ENCODE peak calls at places on chromosomes 6 and 20, in seven cellular contexts. I is brain microvascular endothelial cell, V is AG09309, X is fibroblast of lung, Y is heart left ventricle, D is left ventricle myocardium inferior, P is A549. U is an unnamed sample.

GRCh38 chr6:170000071-170000843 is 248.8 kb downstream of the ERMARD start:
- DNase-seq in I (no peak), V (no peak), X (no peak), Y (no peak), D (no peak), P (no peak), U (no peak)

GRCh38 chr6:167811040-167811439 is 15.7 kb upstream of the AFDN start:
- DNase-seq in I (no peak), V (no peak), X (no peak), Y (no peak), D (no peak), P (no peak), U (no peak)

GRCh38 chr6:44076366-44077200 is 50.7 kb downstream of the MRPL14 start:
- DNase-seq in I (no peak), V (no peak), X (no peak), Y (peak; percentile 64), D (peak; percentile 79), P (no peak), U (no peak)

GRCh38 chr20:18712877-18713276 is 100.7 kb upstream of the SCP2D1 start:
- DNase-seq in I (no peak), V (no peak), X (no peak), Y (no peak), D (no peak), P (no peak), U (no peak)

GRCh38 chr20:22426772-22427171 is 157.6 kb downstream of the FOXA2 start:
- DNase-seq in I (no peak), V (no peak), X (no peak), Y (no peak), D (no peak), P (no peak), U (no peak)

GRCh38 chr20:33531047-33531877 is 41.4 kb downstream of the CBFA2T2 start:
- DNase-seq in I (no peak), V (no peak), X (peak; percentile 53), Y (no peak), D (no peak), P (no peak), U (peak; percentile 21)

GRCh38 chr20:50588034-50588736 is 78.0 kb downstream of the PTPN1 start:
- DNase-seq in I (peak; percentile 52), V (no peak), X (peak; percentile 39), Y (peak; percentile 49), D (peak; percentile 71), P (peak; percentile 72), U (peak; percentile 62)

GRCh38 chr6:168127384-168127868 is 48.4 kb upstream of the FRMD1 start:
- DNase-seq in I (no peak), V (no peak), X (no peak), Y (no peak), D (peak; percentile 55), P (no peak), U (no peak)

GRCh38 chr6:148128014-148128730 is 214.5 kb upstream of the SASH1 start:
- DNase-seq in I (no peak), V (peak; percentile 11), X (no peak), Y (no peak), D (no peak), P (no peak), U (no peak)

GRCh38 chr6:117267766-117268534 is 2.6 kb downstream of the VGLL2 start:
- DNase-seq in I (no peak), V (no peak), X (no peak), Y (no peak), D (no peak), P (no peak), U (no peak)
- TF ChIP-seq CTCF in I (peak; percentile 29), V (no peak), X (no peak), Y (no peak), D (no peak), P (no peak), U (peak; percentile 21)

GRCh38 chr6:166620478-166621113 is 6.5 kb downstream of the RPS6KA2 start:
- DNase-seq in I (no peak), V (no peak), X (peak; percentile 50), Y (no peak), D (no peak), P (no peak), U (no peak)
- H3K4me3 ChIP-seq in I (no peak overlapping the region), V (no peak overlapping the region), X (no peak overlapping the region), Y (no peak overlapping the region), D (no peak overlapping the region), P (no peak overlapping the region), U (no peak overlapping the region)

GRCh38 chr20:63214514-63214913 is 1.4 kb downstream of the YTHDF1 start:
- DNase-seq in I (no peak), V (no peak), X (peak; percentile 18), Y (no peak), D (no peak), P (no peak), U (no peak)

GRCh38 chr20:63216041-63216848 is at the start of gene YTHDF1:
- DNase-seq in I (peak; percentile 85), V (peak; percentile 50), X (peak; percentile 90), Y (peak; percentile 97), D (peak; percentile 97), P (peak; percentile 95), U (peak; percentile 94)

GRCh38 chr20:63217706-63218105 is 1.8 kb upstream of the YTHDF1 start:
- DNase-seq in I (no peak), V (no peak), X (no peak), Y (no peak), D (no peak), P (no peak), U (no peak)

GRCh38 chr20:63216849-63217471 is 1.0 kb upstream of the YTHDF1 start:
- DNase-seq in I (no peak), V (no peak), X (no peak), Y (no peak), D (no peak), P (no peak), U (no peak)

DNA sequence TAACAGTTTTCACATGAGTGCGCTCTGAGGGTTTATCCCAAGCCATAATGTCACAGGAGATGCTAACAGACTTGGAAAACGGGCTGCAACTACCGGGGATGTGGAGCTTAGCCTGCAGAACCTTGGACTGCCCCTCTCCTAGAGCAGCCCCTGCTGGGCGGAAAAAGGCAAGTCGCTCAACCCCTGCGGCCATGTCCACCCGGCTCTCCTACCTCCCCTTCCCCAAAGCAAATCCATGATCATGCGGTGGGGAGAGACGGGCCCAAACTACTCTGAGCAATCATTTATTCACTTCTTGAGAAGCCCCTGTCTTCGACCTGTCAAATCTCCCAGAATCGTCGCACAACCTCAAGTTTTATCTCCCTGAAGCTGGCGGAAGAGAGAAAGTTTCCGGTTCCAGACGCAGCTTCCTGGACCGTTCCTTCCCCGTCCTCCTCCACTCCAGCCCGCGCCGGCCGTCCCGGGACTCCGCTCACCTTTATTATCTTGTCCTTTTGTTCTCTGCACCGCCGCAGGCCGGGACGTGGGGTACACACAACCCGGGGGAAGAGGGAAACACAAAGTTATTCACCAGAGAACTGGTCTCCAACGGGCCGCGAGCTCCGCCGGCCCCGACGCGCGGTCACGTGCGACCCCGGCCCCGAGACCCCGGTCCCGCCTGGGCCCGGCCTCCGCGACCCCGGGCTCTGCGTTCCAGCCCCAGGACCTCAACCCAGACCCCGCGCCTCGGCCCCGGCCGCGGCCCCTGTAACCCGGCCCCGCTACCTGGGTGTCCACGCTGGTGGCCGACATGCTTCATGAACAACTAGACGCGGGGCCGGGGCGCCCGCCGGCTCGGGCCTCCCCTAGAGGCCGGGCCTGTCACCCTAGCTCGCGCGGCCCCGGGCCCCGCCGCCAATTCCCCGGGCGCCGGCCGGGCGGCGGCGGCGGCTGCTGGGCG is 560 bp downstream of the YTHDF1 start:
- DNase-seq in I (peak; percentile 33), V (no peak), X (peak; percentile 56), Y (peak; percentile 35), D (no peak), P (peak; percentile 68), U (peak; percentile 46)
- TF ChIP-seq CTCF in I (peak; percentile 81), V (peak; percentile 69), X (peak; percentile 72), Y (no peak), D (no peak), P (peak; percentile 41), U (peak; percentile 69)

GRCh38 chr6:27812078-27812804 is 100.0 kb downstream of the OR2B2 start:
- DNase-seq in I (no peak), V (no peak), X (no peak), Y (no peak), D (no peak), P (no peak), U (no peak)

GRCh38 chr6:27814665-27815424 is 97.4 kb downstream of the OR2B2 start:
- DNase-seq in I (peak; percentile 97), V (peak; percentile 86), X (peak; percentile 94), Y (peak; percentile 69), D (no peak), P (peak; percentile 93), U (peak; percentile 97)

GRCh38 chr6:27811383-27811782 is 100.8 kb downstream of the OR2B2 start:
- DNase-seq in I (no peak), V (no peak), X (no peak), Y (no peak), D (no peak), P (no peak), U (peak; percentile 4)

GRCh38 chr6:27810768-27811298 is 101.4 kb downstream of the OR2B2 start:
- DNase-seq in I (no peak), V (no peak), X (no peak), Y (no peak), D (no peak), P (no peak), U (no peak)

GRCh38 chr6:27812805-27813626 is 99.2 kb downstream of the OR2B2 start:
- DNase-seq in I (no peak), V (no peak), X (no peak), Y (no peak), D (no peak), P (no peak), U (no peak)
- H3K4me3 ChIP-seq in I (no peak overlapping the region), V (no peak overlapping the region), X (no peak overlapping the region), Y (no peak overlapping the region), D (no peak overlapping the region), P (no peak overlapping the region), U (no peak overlapping the region)

GRCh38 chr20:20462185-20462584 is 94.3 kb downstream of the INSM1 start:
- DNase-seq in I (no peak), V (no peak), X (no peak), Y (no peak), D (no peak), P (no peak), U (no peak)

GRCh38 chr20:20461526-20461925 is 93.6 kb downstream of the INSM1 start:
- DNase-seq in I (no peak), V (no peak), X (no peak), Y (no peak), D (no peak), P (no peak), U (no peak)

GRCh38 chr20:20466341-20466879 is 98.5 kb downstream of the INSM1 start:
- DNase-seq in I (peak; percentile 80), V (peak; percentile 79), X (peak; percentile 91), Y (no peak), D (no peak), P (no peak), U (peak; percentile 81)

GRCh38 chr20:20463933-20464374 is 96.0 kb downstream of the INSM1 start:
- DNase-seq in I (no peak), V (no peak), X (peak; percentile 71), Y (no peak), D (no peak), P (no peak), U (peak; percentile 77)

DNA sequence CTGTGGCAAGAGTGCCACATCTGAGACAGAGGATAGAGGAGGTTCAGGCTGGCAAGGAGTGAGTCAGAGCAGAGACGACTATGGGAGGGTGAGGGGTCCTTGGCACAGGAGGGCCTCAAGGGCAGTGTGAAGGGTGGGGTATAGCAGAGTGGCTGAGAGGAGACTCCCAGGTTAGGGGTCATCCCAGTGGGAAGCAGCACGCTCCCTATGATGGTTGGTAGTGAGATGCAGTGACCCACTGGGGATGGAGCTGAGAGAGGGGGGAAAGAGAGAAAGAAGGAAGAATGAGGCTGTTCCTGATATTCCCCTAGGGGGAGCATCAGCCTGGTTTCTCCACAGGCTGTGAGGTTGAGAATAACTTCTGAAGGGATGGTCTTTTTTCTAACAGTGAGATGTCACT is 97.4 kb downstream of the INSM1 start:
- DNase-seq in I (no peak), V (no peak), X (no peak), Y (no peak), D (no peak), P (no peak), U (no peak)
- TF ChIP-seq CTCF in I (peak; percentile 71), V (peak; percentile 51), X (peak; percentile 57), Y (no peak), D (no peak), P (peak; percentile 16), U (peak; percentile 51)